ENCODE peak calls at places on chromosomes 1 and 21, in seven cellular contexts. One of them, this sample, is unnamed.

GRCh38 chr1:226653311-226653921 is 85.7 kb downstream of the ITPKB start:
- DNase-seq in GM23248: no peak
- DNase-seq in lung: no peak
- DNase-seq in tibial artery: no peak
- DNase-seq in psoas muscle: peak
- DNase-seq in aorta: peak
- DNase-seq in stomach: no peak
- DNase-seq in this sample: no peak

GRCh38 chr1:89545264-89546038 is 20.8 kb downstream of the LRRC8B start:
- DNase-seq in GM23248: peak
- DNase-seq in lung: no peak
- DNase-seq in tibial artery: no peak
- DNase-seq in psoas muscle: no peak
- DNase-seq in aorta: no peak
- DNase-seq in stomach: no peak
- DNase-seq in this sample: no peak

GRCh38 chr1:229835226-229835625 is 209.2 kb downstream of the URB2 start:
- DNase-seq in GM23248: no peak
- DNase-seq in lung: no peak
- DNase-seq in tibial artery: no peak
- DNase-seq in psoas muscle: no peak
- DNase-seq in aorta: no peak
- DNase-seq in stomach: no peak
- DNase-seq in this sample: no peak

GRCh38 chr1:7491818-7492173 is 279.3 kb upstream of the VAMP3 start:
- DNase-seq in GM23248: no peak
- DNase-seq in lung: no peak
- DNase-seq in tibial artery: no peak
- DNase-seq in psoas muscle: no peak
- DNase-seq in aorta: no peak
- DNase-seq in stomach: peak
- DNase-seq in this sample: no peak

GRCh38 chr21:34180406-34180805 is 107.0 kb downstream of the MRPS6 start:
- DNase-seq in GM23248: no peak
- DNase-seq in lung: no peak
- DNase-seq in tibial artery: no peak
- DNase-seq in psoas muscle: no peak
- DNase-seq in aorta: no peak
- DNase-seq in stomach: no peak
- DNase-seq in this sample: no peak

GRCh38 chr1:161473363-161473762 is 31.9 kb upstream of the FCGR2A start:
- DNase-seq in GM23248: peak
- DNase-seq in lung: no peak
- DNase-seq in tibial artery: no peak
- DNase-seq in psoas muscle: no peak
- DNase-seq in aorta: no peak
- DNase-seq in stomach: no peak
- DNase-seq in this sample: no peak

GRCh38 chr1:22925111-22925510 is 47.6 kb downstream of the LACTBL1 start:
- DNase-seq in GM23248: peak
- DNase-seq in lung: no peak
- DNase-seq in tibial artery: no peak
- DNase-seq in psoas muscle: no peak
- DNase-seq in aorta: peak
- DNase-seq in stomach: no peak
- DNase-seq in this sample: no peak

GRCh38 chr1:153750026-153750995 is 22.5 kb downstream of the INTS3 start:
- DNase-seq in GM23248: peak
- DNase-seq in lung: peak
- DNase-seq in tibial artery: peak
- DNase-seq in psoas muscle: no peak
- DNase-seq in aorta: no peak
- DNase-seq in stomach: no peak
- DNase-seq in this sample: no peak

GRCh38 chr21:37821791-37822450 is 94.3 kb downstream of the KCNJ6 start:
- DNase-seq in GM23248: peak
- DNase-seq in lung: no peak
- DNase-seq in tibial artery: no peak
- DNase-seq in psoas muscle: no peak
- DNase-seq in aorta: no peak
- DNase-seq in stomach: no peak
- DNase-seq in this sample: no peak

GRCh38 chr1:171566467-171566866 is 55.6 kb upstream of the MYOCOS start:
- DNase-seq in GM23248: peak
- DNase-seq in lung: no peak
- DNase-seq in tibial artery: no peak
- DNase-seq in psoas muscle: no peak
- DNase-seq in aorta: no peak
- DNase-seq in stomach: no peak
- DNase-seq in this sample: no peak

GRCh38 chr1:218164111-218164929 is 120.8 kb upstream of the RRP15 start:
- DNase-seq in GM23248: peak
- DNase-seq in lung: no peak
- DNase-seq in tibial artery: no peak
- DNase-seq in psoas muscle: peak
- DNase-seq in aorta: no peak
- DNase-seq in stomach: no peak
- DNase-seq in this sample: peak

GRCh38 chr1:203082571-203083462 is 3.0 kb downstream of the MYOG start:
- DNase-seq in GM23248: no peak
- DNase-seq in lung: no peak
- DNase-seq in tibial artery: no peak
- DNase-seq in psoas muscle: no peak
- DNase-seq in aorta: no peak
- DNase-seq in stomach: peak
- DNase-seq in this sample: peak

GRCh38 chr1:209268479-209268878 is 315.0 kb upstream of the CAMK1G start:
- DNase-seq in GM23248: no peak
- DNase-seq in lung: no peak
- DNase-seq in tibial artery: no peak
- DNase-seq in psoas muscle: no peak
- DNase-seq in aorta: no peak
- DNase-seq in stomach: no peak
- DNase-seq in this sample: no peak

GRCh38 chr1:219324629-219325367 is 151.1 kb downstream of the LYPLAL1 start:
- DNase-seq in GM23248: peak
- DNase-seq in lung: no peak
- DNase-seq in tibial artery: no peak
- DNase-seq in psoas muscle: no peak
- DNase-seq in aorta: no peak
- DNase-seq in stomach: no peak
- DNase-seq in this sample: no peak

GRCh38 chr1:205434738-205435137 is 12.9 kb upstream of the LEMD1 start:
- DNase-seq in GM23248: no peak
- DNase-seq in lung: no peak
- DNase-seq in tibial artery: no peak
- DNase-seq in psoas muscle: no peak
- DNase-seq in aorta: no peak
- DNase-seq in stomach: no peak
- DNase-seq in this sample: no peak

GRCh38 chr1:186306533-186306932 is 68.5 kb downstream of the TPR start:
- DNase-seq in GM23248: no peak
- DNase-seq in lung: no peak
- DNase-seq in tibial artery: no peak
- DNase-seq in psoas muscle: no peak
- DNase-seq in aorta: no peak
- DNase-seq in stomach: no peak
- DNase-seq in this sample: no peak

GRCh38 chr1:77605246-77606026 is 77.0 kb downstream of the ZZZ3 start:
- DNase-seq in GM23248: peak
- DNase-seq in lung: peak
- DNase-seq in tibial artery: peak
- DNase-seq in psoas muscle: peak
- DNase-seq in aorta: no peak
- DNase-seq in stomach: peak
- DNase-seq in this sample: peak

GRCh38 chr21:44423312-44423821 is 31.9 kb upstream of the LRRC3 start:
- DNase-seq in GM23248: no peak
- DNase-seq in lung: no peak
- DNase-seq in tibial artery: peak
- DNase-seq in psoas muscle: no peak
- DNase-seq in aorta: peak
- DNase-seq in stomach: no peak
- DNase-seq in this sample: no peak

GRCh38 chr1:68016364-68016763 is 34.1 kb downstream of the DIRAS3 start:
- DNase-seq in GM23248: peak
- DNase-seq in lung: no peak
- DNase-seq in tibial artery: no peak
- DNase-seq in psoas muscle: no peak
- DNase-seq in aorta: no peak
- DNase-seq in stomach: no peak
- DNase-seq in this sample: no peak

DNA sequence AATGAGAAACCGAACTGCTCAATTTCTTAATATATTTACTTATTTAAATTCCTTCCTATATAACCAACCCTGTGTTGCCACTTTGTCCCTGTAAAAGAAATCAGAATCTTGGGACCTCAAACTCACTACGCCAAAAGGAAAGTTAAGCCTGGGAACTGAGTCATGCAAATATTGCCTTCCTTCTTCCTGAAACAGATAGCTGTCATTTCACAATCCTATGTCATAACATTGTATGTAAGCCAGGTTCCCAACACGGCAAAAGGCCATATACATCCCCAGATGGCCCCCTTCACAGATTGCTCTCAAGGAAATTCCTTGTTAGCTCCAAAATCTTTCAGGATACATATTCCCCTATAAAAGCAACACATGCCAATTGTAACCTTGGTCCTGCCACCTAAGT is 39.7 kb downstream of the C21orf91 start:
- DNase-seq in GM23248: no peak
- DNase-seq in lung: no peak
- DNase-seq in tibial artery: no peak
- DNase-seq in psoas muscle: no peak
- DNase-seq in aorta: no peak
- DNase-seq in stomach: no peak
- DNase-seq in this sample: no peak
- H3K4me3 ChIP-seq in GM23248: no peak
- H3K4me3 ChIP-seq in lung: no peak
- H3K4me3 ChIP-seq in tibial artery: no peak
- H3K4me3 ChIP-seq in psoas muscle: no peak
- H3K4me3 ChIP-seq in aorta: no peak
- H3K4me3 ChIP-seq in stomach: no peak
- H3K4me3 ChIP-seq in this sample: no peak

GRCh38 chr1:2276803-2277580 is 48.9 kb downstream of the SKI start:
- DNase-seq in GM23248: peak
- DNase-seq in lung: no peak
- DNase-seq in tibial artery: no peak
- DNase-seq in psoas muscle: no peak
- DNase-seq in aorta: no peak
- DNase-seq in stomach: no peak
- DNase-seq in this sample: no peak

GRCh38 chr1:2279210-2279639 is 51.1 kb downstream of the SKI start:
- DNase-seq in GM23248: peak
- DNase-seq in lung: peak
- DNase-seq in tibial artery: peak
- DNase-seq in psoas muscle: peak
- DNase-seq in aorta: no peak
- DNase-seq in stomach: no peak
- DNase-seq in this sample: peak

GRCh38 chr1:2279882-2280281 is 51.8 kb downstream of the SKI start:
- DNase-seq in GM23248: no peak
- DNase-seq in lung: no peak
- DNase-seq in tibial artery: no peak
- DNase-seq in psoas muscle: no peak
- DNase-seq in aorta: no peak
- DNase-seq in stomach: no peak
- DNase-seq in this sample: no peak

GRCh38 chr1:2277741-2278488 is 49.8 kb downstream of the SKI start:
- DNase-seq in GM23248: peak
- DNase-seq in lung: no peak
- DNase-seq in tibial artery: peak
- DNase-seq in psoas muscle: peak
- DNase-seq in aorta: no peak
- DNase-seq in stomach: no peak
- DNase-seq in this sample: peak

GRCh38 chr1:2278591-2279209 is 50.6 kb downstream of the SKI start:
- DNase-seq in GM23248: no peak
- DNase-seq in lung: no peak
- DNase-seq in tibial artery: no peak
- DNase-seq in psoas muscle: no peak
- DNase-seq in aorta: no peak
- DNase-seq in stomach: no peak
- DNase-seq in this sample: peak
- H3K27ac ChIP-seq in GM23248: peak
- H3K27ac ChIP-seq in lung: peak
- H3K27ac ChIP-seq in tibial artery: peak
- H3K27ac ChIP-seq in psoas muscle: peak
- H3K27ac ChIP-seq in aorta: no peak
- H3K27ac ChIP-seq in stomach: peak
- H3K27ac ChIP-seq in this sample: peak

DNA sequence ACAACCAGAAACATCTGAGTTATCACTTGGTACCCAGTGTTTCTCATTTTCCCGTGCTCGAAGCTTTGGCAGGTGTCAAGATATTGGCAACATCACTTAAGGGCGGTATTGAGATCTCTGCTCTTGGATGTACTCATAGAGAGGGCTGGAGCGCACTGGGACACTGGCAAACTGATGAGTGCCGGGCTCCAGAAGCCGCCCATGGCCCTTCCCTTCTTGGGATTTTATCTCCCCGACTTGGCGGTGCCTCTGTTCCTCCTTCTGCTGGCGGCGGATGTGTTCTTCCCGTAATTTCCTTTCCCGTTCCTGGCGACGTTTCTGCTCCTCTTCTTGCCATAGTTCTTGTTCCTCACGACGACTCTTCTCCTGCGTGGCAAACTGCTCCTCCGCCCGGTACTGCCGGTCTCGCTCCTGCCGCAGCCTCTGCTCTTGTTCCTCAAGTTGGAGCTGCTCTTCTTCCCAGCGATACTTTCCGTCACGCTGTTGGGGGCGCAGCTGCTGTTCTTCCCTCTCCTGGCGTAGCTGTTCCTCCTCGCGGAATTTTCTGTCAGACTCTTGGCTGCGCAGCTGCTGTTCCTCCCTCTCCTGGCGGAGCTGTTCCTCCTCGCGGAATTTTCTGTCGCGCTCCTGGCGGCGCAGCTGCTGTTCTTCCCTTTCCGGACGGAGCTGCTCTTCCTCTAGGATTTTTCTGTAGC is 7.8 kb downstream of the TCHH start:
- DNase-seq in GM23248: peak
- DNase-seq in lung: no peak
- DNase-seq in tibial artery: no peak
- DNase-seq in psoas muscle: no peak
- DNase-seq in aorta: no peak
- DNase-seq in stomach: no peak
- DNase-seq in this sample: no peak
- H3K4me3 ChIP-seq in GM23248: peak
- H3K4me3 ChIP-seq in lung: no peak
- H3K4me3 ChIP-seq in tibial artery: peak
- H3K4me3 ChIP-seq in psoas muscle: peak
- H3K4me3 ChIP-seq in aorta: no peak
- H3K4me3 ChIP-seq in stomach: peak
- H3K4me3 ChIP-seq in this sample: peak

DNA sequence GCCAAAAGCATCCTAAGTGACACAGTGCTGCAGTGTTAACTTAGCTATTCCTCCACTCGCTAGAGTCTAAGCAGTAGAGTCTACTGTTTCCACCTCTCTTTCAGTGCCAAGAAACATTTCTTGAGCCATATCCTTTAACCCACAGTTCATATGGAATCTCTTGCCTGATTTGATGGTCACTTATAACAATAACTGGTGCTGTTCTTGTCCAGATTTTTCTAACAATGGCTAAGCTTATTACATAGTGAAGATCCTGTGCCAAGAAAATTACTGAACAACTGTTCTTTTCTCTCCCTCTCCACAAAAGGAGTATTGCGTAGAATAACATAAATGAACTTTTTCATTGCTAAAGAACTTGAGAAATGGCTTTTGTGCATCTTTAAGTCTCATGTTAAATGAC is 121.3 kb downstream of the CDC7 start:
- DNase-seq in GM23248: no peak
- DNase-seq in lung: no peak
- DNase-seq in tibial artery: no peak
- DNase-seq in psoas muscle: no peak
- DNase-seq in aorta: no peak
- DNase-seq in stomach: no peak
- DNase-seq in this sample: no peak
- H3K27ac ChIP-seq in GM23248: no peak
- H3K27ac ChIP-seq in lung: no peak
- H3K27ac ChIP-seq in tibial artery: no peak
- H3K27ac ChIP-seq in psoas muscle: no peak
- H3K27ac ChIP-seq in aorta: no peak
- H3K27ac ChIP-seq in stomach: no peak
- H3K27ac ChIP-seq in this sample: no peak